ENCODE peak calls at places on chromosome 2, in ten cellular contexts. F, V, E, U, Q, X, G, R, L and J are unnamed samples. For H3K4me1, the result is how much of the 10 kb centered on the place peaks cover.

GRCh38 chr2:167749641-167750040 is 497.8 kb downstream of the STK39 start:
- DNase-seq in F (no peak), V (no peak), E (no peak), U (peak), Q (no peak), X (peak), G (no peak), R (no peak), L (no peak), J (no peak)

GRCh38 chr2:1656326-1656960 is 87.9 kb downstream of the PXDN start:
- DNase-seq in F (peak), V (peak), E (no peak), U (no peak), Q (no peak), X (peak), G (no peak), R (no peak), L (no peak), J (no peak)

GRCh38 chr2:39981877-39982276 is 202.8 kb upstream of the THUMPD2 start:
- DNase-seq in F (no peak), V (no peak), E (no peak), U (no peak), Q (peak), X (no peak), G (no peak), R (no peak), L (no peak), J (no peak)

GRCh38 chr2:98505991-98506664 is 61.5 kb downstream of the INPP4A start:
- DNase-seq in F (no peak), V (peak), E (no peak), U (no peak), Q (no peak), X (no peak), G (no peak), R (peak), L (no peak), J (no peak)

GRCh38 chr2:112008910-112009485 is 46.1 kb upstream of the TMEM87B start:
- DNase-seq in F (no peak), V (no peak), E (no peak), U (no peak), Q (no peak), X (no peak), G (no peak), R (no peak), L (no peak), J (no peak)

GRCh38 chr2:219215871-219216536 is 2.8 kb downstream of the ABCB6 start:
- DNase-seq in F (no peak), V (no peak), E (no peak), U (no peak), Q (no peak), X (no peak), G (no peak), R (no peak), L (no peak), J (no peak)

GRCh38 chr2:237630216-237631000 is 3.0 kb downstream of the LRRFIP1 start:
- DNase-seq in F (no peak), V (no peak), E (no peak), U (no peak), Q (no peak), X (no peak), G (no peak), R (no peak), L (no peak), J (no peak)

GRCh38 chr2:207835805-207836204 is 66.1 kb upstream of the FZD5 start:
- DNase-seq in F (no peak), V (no peak), E (no peak), U (no peak), Q (no peak), X (no peak), G (no peak), R (no peak), L (no peak), J (no peak)

GRCh38 chr2:86249843-86250402 is 50.7 kb downstream of the MRPL35 start:
- DNase-seq in F (peak), V (peak), E (no peak), U (no peak), Q (peak), X (no peak), G (no peak), R (no peak), L (no peak), J (peak)

GRCh38 chr2:216406861-216407260 is 5.4 kb upstream of the SMARCAL1 start:
- DNase-seq in F (no peak), V (no peak), E (no peak), U (no peak), Q (no peak), X (no peak), G (no peak), R (no peak), L (no peak), J (no peak)

GRCh38 chr2:135072125-135072997 is 20.3 kb downstream of the RAB3GAP1 start:
- DNase-seq in F (peak), V (no peak), E (no peak), U (no peak), Q (no peak), X (no peak), G (no peak), R (no peak), L (no peak), J (no peak)

GRCh38 chr2:11695576-11695975 is 25.6 kb upstream of the NTSR2 start:
- DNase-seq in F (no peak), V (no peak), E (no peak), U (no peak), Q (no peak), X (no peak), G (no peak), R (no peak), L (no peak), J (no peak)

GRCh38 chr2:11699686-11700670 is 30.0 kb upstream of the NTSR2 start:
- DNase-seq in F (no peak), V (peak), E (no peak), U (no peak), Q (no peak), X (peak), G (no peak), R (no peak), L (no peak), J (no peak)

GRCh38 chr2:11697103-11697871 is 27.3 kb upstream of the NTSR2 start:
- DNase-seq in F (no peak), V (peak), E (no peak), U (peak), Q (peak), X (peak), G (peak), R (peak), L (no peak), J (peak)

GRCh38 chr2:11696736-11697102 is 26.7 kb upstream of the NTSR2 start:
- DNase-seq in F (no peak), V (no peak), E (no peak), U (no peak), Q (no peak), X (no peak), G (no peak), R (no peak), L (no peak), J (no peak)

DNA sequence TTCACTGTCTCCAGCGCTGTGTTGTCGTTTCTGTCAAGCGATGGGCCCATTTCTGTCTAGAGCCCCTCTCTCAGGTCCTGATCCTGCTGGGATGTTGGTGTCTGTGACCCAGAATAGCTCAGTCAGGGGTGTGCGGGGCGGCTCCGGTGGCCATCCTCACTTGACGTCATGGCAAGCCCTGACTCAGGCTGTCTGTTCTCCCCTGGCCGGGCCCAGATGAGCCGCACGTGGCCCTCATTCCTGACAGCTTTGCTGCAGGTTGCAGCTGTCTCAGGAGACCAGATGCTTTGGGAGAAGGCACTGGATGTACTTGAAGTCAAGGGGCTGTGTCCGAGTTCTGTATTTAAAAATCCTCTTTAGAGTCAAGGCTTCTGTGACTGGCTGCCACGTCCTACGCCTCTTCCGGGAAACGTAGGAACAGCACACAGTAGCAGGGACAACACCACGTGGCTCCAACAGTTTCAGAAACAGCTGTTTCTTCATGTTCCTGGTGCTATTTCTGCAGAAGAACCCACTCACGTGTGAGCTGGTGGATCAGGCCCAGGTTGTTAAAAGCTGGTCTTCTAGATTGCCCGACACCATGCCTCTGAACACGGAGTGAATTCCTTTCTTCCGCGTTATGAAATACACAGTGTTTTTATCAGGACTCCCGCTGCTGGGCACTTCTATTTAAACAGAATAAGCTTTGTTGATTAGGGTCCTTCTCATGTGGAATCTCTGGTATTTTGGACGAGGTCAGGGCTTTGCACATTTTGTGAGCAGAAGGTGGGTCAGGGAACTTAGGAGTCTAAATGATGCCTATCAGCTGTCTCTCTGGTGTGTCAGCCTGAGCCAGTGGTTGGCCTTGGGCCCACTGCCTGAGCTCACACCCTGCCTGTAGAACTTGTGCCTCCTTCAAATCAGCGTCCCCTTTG is 28.3 kb upstream of the NTSR2 start:
- DNase-seq in F (no peak), V (peak), E (no peak), U (peak), Q (no peak), X (peak), G (no peak), R (peak), L (no peak), J (peak)
- H3K4me1 ChIP-seq in F (under half), V (under half), E (under half), U (under half), Q (under half), X (under half), G (under half), R (under half), L (under half), J (under half)

GRCh38 chr2:37873749-37874330 is 51.2 kb upstream of the RMDN2 start:
- DNase-seq in F (no peak), V (no peak), E (no peak), U (no peak), Q (no peak), X (no peak), G (no peak), R (no peak), L (no peak), J (no peak)
- H3K4me1 ChIP-seq in F (under half), V (half or more), E (under half), U (under half), Q (under half), X (under half), G (under half), R (under half), L (under half), J (under half)

GRCh38 chr2:127382836-127383235 is 4.9 kb downstream of the MAP3K2 start:
- DNase-seq in F (no peak), V (no peak), E (no peak), U (no peak), Q (no peak), X (no peak), G (no peak), R (no peak), L (no peak), J (no peak)
- H3K4me1 ChIP-seq in F (under half), V (half or more), E (under half), U (under half), Q (half or more), X (under half), G (under half), R (half or more), L (half or more), J (under half)

GRCh38 chr2:96534131-96534530 is 2.4 kb upstream of the ARID5A start:
- DNase-seq in F (no peak), V (no peak), E (no peak), U (no peak), Q (no peak), X (no peak), G (no peak), R (no peak), L (no peak), J (no peak)
- H3K4me1 ChIP-seq in F (under half), V (half or more), E (under half), U (under half), Q (half or more), X (under half), G (half or more), R (under half), L (half or more), J (under half)

GRCh38 chr2:233418761-233419625 is 64.7 kb downstream of the DGKD start:
- DNase-seq in F (peak), V (peak), E (no peak), U (peak), Q (peak), X (peak), G (peak), R (no peak), L (peak), J (no peak)
- H3K4me1 ChIP-seq in F (half or more), V (half or more), E (under half), U (under half), Q (under half), X (half or more), G (half or more), R (under half), L (half or more), J (under half)

GRCh38 chr2:69621440-69621839 is 22.1 kb downstream of the AAK1 start:
- DNase-seq in F (no peak), V (no peak), E (no peak), U (no peak), Q (no peak), X (no peak), G (no peak), R (no peak), L (no peak), J (no peak)
- H3K4me1 ChIP-seq in F (under half), V (under half), E (under half), U (under half), Q (under half), X (under half), G (under half), R (under half), L (half or more), J (under half)